ENCODE peak calls at places on chromosomes 3 and 15, in four cellular contexts. T is progenitor cell of endocrine pancreas, X is MCF 10A, J is adrenal gland. F is an unnamed sample.

GRCh38 chr3:46862689-46863020 is 589 bp downstream of the MYL3 start:
- DNase-seq in X (no peak), T (no peak), J (no peak), F (no peak)

GRCh38 chr15:67183443-67184169 is 70.9 kb downstream of the AAGAB start:
- DNase-seq in J (no peak), T (no peak), X (no peak), F (no peak)

GRCh38 chr15:41557673-41558399 is 1.2 kb upstream of the TYRO3 start:
- DNase-seq in X (peak), T (peak), J (peak), F (peak)

GRCh38 chr15:51780636-51781035 is 29.2 kb downstream of the TMOD2 start:
- DNase-seq in T (no peak), X (peak), J (no peak), F (no peak)

GRCh38 chr3:123656691-123657090 is 71.8 kb upstream of the HACD2 start:
- DNase-seq in J (no peak), T (no peak), X (no peak), F (no peak)

GRCh38 chr15:56767315-56767714 is 34.0 kb upstream of the ZNF280D start:
- DNase-seq in T (no peak), J (no peak), X (no peak), F (no peak)

GRCh38 chr3:13713396-13713795 is 164.5 kb downstream of the FBLN2 start:
- DNase-seq in X (no peak), J (peak), T (peak), F (no peak)

GRCh38 chr3:184380627-184381260 is 890 bp downstream of the CHRD start:
- DNase-seq in T (no peak), X (no peak), J (no peak), F (no peak)

GRCh38 chr3:3053974-3054373 is 56.2 kb downstream of the IL5RA start:
- DNase-seq in J (no peak), T (no peak), X (no peak), F (no peak)

GRCh38 chr3:29893024-29893554 is 612.2 kb downstream of the RBMS3 start:
- DNase-seq in J (no peak), X (no peak), T (no peak), F (no peak)

GRCh38 chr15:74851960-74852359 is 9.0 kb upstream of the ULK3 start:
- DNase-seq in T (no peak), J (no peak), X (no peak), F (no peak)

GRCh38 chr15:62647195-62647865 is 395.2 kb upstream of the TPM1 start:
- DNase-seq in J (peak), X (peak), T (no peak), F (no peak)

GRCh38 chr15:94295275-94295674 is 63.9 kb downstream of the MCTP2 start:
- DNase-seq in X (no peak), T (no peak), J (no peak), F (no peak)

GRCh38 chr3:179450901-179451334 is 352 bp downstream of the GNB4 start:
- DNase-seq in X (peak), J (no peak), T (peak), F (peak)

GRCh38 chr15:101089579-101090459 is 162.0 kb downstream of the CHSY1 start:
- DNase-seq in T (no peak), X (no peak), J (no peak), F (no peak)

GRCh38 chr15:78167227-78167888 is 18.2 kb downstream of the IDH3A start:
- DNase-seq in T (no peak), X (no peak), J (no peak), F (no peak)

GRCh38 chr3:197371521-197372075 is 73.2 kb upstream of the DLG1 start:
- DNase-seq in J (no peak), T (no peak), X (no peak), F (no peak)

GRCh38 chr3:98971183-98971681 is 69.7 kb upstream of the DCBLD2 start:
- DNase-seq in J (no peak), X (peak), T (no peak), F (no peak)

DNA sequence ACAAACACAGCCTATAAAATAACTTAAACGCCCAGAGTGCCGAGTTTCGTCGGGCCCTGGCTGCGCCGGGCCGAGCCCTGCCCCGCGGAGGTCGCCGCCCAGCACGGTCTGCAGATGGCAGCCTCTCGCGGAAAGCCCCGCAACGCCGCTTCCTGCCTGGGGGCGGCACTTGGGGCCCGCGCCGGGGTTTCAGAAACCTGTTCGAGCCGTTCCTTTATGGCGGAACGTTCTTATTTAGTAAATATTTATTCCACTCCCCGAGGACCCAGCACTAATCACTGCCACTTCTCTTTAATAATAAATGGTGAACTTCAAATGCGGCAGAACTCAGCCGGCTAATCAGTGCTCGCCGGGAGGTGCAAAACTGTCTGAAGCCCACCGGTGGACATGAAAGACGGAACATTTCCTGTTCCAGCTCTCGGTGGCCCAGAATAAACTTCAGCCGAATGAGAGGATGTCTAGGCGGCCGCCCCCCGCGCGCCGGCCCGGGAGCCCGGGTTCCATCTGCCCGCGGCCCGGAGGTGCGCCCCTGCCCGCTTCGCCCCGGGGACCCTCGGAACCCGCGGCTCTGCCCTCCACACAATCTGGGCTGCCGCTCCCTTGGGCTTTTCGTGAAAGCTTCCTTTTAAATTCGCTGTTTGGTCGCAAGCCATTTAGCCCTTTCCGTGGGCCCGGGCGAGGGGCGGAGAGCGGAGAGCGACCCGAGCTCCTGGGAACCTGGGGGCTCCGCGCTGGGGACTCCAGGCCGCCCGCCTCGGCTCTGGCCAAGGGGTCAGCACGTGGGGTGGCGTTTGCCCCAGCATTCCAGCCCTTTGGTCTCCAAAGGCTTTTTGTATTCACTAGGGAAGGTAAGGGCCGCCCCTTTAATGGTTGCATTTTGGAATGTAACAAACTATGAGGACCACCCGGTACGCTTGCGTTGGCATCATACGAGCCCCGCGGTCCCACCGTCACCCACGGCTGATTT is 110.8 kb upstream of the ATP11B start:
- DNase-seq in X (no peak), J (no peak), T (peak), F (peak)
- TF ChIP-seq CTCF in X (no peak), J (no peak), T (peak), F (peak)

DNA sequence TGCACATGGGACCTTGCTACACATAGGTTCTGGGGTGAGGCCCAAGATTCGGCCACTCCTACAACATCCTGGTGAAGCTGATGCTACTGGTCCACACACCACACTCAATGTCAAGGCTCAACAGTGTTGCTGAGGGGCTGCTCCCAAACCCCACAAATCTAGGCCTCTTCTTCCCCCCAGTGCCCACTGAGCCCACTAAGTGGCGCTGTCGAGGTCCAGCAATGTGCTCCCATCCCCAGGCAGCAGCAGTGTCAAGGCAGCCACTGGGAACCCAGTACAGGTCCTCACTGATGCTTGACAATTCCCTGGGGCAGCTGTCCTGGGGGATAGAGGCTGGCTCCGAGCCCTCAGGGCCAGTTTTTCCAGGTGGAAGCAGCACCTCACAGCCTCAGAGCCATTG is 21.5 kb downstream of the SCN5A start:
- DNase-seq in J (no peak), X (peak), T (no peak), F (peak)
- TF ChIP-seq CTCF in J (no peak), X (peak), T (peak), F (peak)

GRCh38 chr15:25090073-25090733 is 135.4 kb downstream of the SNRPN start:
- DNase-seq in X (no peak), T (no peak), J (peak), F (no peak)
- TF ChIP-seq CTCF in X (no peak), T (no peak), J (no peak), F (no peak)

DNA sequence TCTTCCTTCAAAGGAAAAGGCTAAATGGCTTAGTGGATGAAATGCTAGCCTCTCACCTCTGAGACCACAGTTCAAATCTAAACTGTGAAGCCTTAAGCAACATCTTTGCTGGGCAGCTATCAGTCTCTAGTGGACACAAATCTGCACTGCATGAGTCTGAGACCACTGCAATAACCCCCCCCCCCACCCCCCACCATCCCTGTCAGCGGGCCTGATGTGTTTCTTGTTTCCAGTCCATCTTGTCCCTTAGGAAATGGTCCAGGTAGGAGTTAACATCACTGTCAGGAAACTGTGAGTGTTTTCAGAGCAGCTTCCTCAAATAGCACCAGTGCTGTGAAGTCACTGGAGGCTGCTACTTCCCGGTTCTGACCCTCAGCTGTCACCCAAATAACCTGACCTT is 140.6 kb upstream of the TMCO5A start:
- DNase-seq in X (no peak), T (no peak), J (no peak), F (no peak)
- TF ChIP-seq CTCF in X (no peak), T (peak), J (no peak), F (no peak)

DNA sequence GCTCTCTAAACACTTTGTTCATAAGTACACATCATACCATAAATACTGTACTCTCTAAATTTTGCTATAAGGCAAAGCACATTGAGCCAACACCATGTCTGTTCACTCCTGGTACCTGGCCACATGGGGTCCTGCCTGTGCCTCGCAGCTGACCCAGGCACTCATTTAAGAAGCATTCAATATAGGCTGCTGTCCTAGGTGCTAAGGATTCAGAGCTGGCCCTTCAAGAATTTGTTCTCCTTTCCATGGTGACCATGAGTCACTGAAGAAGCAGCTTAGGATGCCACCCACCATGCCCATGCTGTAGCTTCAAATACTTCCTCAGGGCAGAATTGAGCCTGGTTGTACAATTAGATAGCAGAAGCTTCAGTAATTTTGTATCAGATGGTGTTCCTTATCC is 119.2 kb upstream of the ZBED2 start:
- DNase-seq in J (no peak), X (peak), T (no peak), F (no peak)
- TF ChIP-seq CTCF in J (no peak), X (no peak), T (peak), F (no peak)

GRCh38 chr15:68430471-68431036 is 1.4 kb downstream of the ITGA11 start:
- DNase-seq in T (no peak), J (peak), X (no peak), F (no peak)
- TF ChIP-seq CTCF in T (no peak), J (no peak), X (no peak), F (no peak)

GRCh38 chr15:28273468-28273867 is 48.5 kb downstream of the HERC2 start:
- DNase-seq in T (no peak), X (no peak), J (peak), F (peak)
- TF ChIP-seq CTCF in T (peak), X (no peak), J (no peak), F (peak)

DNA sequence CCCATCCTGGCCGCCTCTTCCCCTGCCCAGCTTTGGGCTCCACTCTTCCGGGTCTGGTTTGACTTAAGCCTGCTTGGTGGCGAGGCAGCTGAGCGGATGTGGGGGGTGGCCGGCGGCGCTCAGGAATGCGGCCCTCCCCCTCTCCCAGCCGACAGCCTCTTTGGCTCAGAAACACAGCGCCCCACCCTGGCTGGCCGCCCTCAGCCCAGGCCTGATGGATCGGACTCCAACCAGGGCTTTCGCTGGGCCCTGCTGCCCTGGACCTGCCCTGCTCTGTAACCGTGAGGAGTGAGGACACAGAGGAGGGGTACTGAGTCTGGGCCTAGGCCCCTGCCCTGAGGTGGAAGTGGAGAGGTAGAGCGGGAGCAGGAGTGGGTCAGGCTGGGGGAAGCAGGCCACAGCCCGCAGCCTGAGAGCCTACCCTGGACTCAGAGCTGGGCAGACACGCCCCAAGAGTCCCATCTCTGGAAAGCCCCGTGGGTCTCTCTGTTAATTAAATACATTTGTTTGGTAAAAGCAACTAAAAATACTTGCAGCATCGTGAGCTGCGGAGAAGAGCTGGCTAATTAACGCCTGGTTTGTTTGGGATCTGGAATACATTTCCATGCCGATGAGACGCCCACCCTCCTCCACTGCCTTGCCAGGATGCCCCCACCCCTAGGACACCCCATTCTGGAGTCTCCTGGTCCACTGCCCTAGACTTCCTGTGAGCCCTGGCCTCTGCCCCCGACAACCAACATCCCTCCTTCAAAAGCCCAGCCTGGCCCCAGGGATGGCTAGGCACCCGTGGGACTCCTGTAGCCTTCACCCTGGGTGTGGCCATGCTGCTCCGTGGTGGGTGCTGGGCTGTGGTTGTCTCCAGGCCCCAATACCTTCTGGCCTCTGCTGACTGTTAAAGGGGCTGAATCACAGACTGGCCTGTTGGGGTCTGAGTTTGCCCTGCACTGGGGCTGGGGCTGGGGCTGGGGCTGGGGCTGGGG is 19.6 kb downstream of the PLXNA1 start:
- DNase-seq in T (peak), J (peak), X (peak), F (peak)
- TF ChIP-seq CTCF in T (peak), J (peak), X (no peak), F (peak)

GRCh38 chr3:142973217-142974009 is 9.9 kb upstream of the PAQR9 start:
- DNase-seq in T (no peak), J (peak), X (no peak), F (no peak)

GRCh38 chr3:142976621-142977398 is 13.3 kb upstream of the PAQR9 start:
- DNase-seq in X (peak), T (no peak), J (peak), F (peak)

GRCh38 chr3:142972092-142972753 is 8.7 kb upstream of the PAQR9 start:
- DNase-seq in X (no peak), T (no peak), J (no peak), F (no peak)

GRCh38 chr3:142977399-142977728 is 13.9 kb upstream of the PAQR9 start:
- DNase-seq in J (no peak), X (no peak), T (no peak), F (no peak)

GRCh38 chr3:142975316-142975995 is 12.0 kb upstream of the PAQR9 start:
- DNase-seq in X (no peak), J (no peak), T (no peak), F (no peak)
- TF ChIP-seq CTCF in X (no peak), J (no peak), T (peak), F (no peak)

GRCh38 chr3:66756468-66757036 is 241.6 kb upstream of the KBTBD8 start:
- DNase-seq in T (no peak), J (no peak), X (no peak), F (no peak)
- TF ChIP-seq CTCF in T (peak), J (no peak), X (no peak), F (no peak)

F was measured in neural crest cell.